ENCODE peak calls at places on chromosome 15, in four cellular contexts. D is heart left ventricle, H is OCI-LY7, S is astrocyte of the spinal cord. G is an unnamed sample.

GRCh38 chr15:74252291-74253080 is 16.4 kb downstream of the CCDC33 start:
- DNase-seq in D (no peak), H (no peak), S (peak), G (no peak)

GRCh38 chr15:89665449-89666146 is 10.3 kb upstream of the KIF7 start:
- DNase-seq in D (peak), H (no peak), S (peak), G (no peak)

GRCh38 chr15:62060116-62060895 is at the start of gene VPS13C:
- DNase-seq in D (peak), H (peak), S (peak), G (peak)

GRCh38 chr15:83106994-83107840 is at the start of gene TM6SF1:
- DNase-seq in D (peak), H (peak), S (no peak), G (no peak)

GRCh38 chr15:67832031-67832551 is 6.8 kb downstream of the SKOR1 start:
- DNase-seq in D (no peak), H (peak), S (no peak), G (no peak)

GRCh38 chr15:57525581-57525980 is 66.1 kb upstream of the MYZAP start:
- DNase-seq in D (no peak), H (no peak), S (no peak), G (no peak)

GRCh38 chr15:50315814-50316630 is 39.0 kb downstream of the GABPB1 start:
- DNase-seq in D (no peak), H (peak), S (peak), G (no peak)

GRCh38 chr15:60971719-60972118 is 257.4 kb downstream of the RORA start:
- DNase-seq in D (no peak), H (no peak), S (no peak), G (no peak)

GRCh38 chr15:23860290-23860751 is 173.2 kb upstream of the NDN start:
- DNase-seq in D (no peak), H (no peak), S (no peak), G (no peak)

GRCh38 chr15:62932436-62932835 is 110.1 kb upstream of the TPM1 start:
- DNase-seq in D (no peak), H (no peak), S (peak), G (no peak)

GRCh38 chr15:58340176-58340575 is 91.6 kb upstream of the LIPC start:
- DNase-seq in D (no peak), H (no peak), S (peak), G (no peak)

GRCh38 chr15:40928975-40929729 is at the start of gene DLL4:
- DNase-seq in D (peak), H (no peak), S (peak), G (no peak)

GRCh38 chr15:44584162-44584749 is 47.3 kb downstream of the EIF3J start:
- DNase-seq in D (no peak), H (peak), S (peak), G (no peak)

GRCh38 chr15:95929232-95929846 is 401.2 kb upstream of the NR2F2 start:
- DNase-seq in D (no peak), H (no peak), S (peak), G (no peak)